ENCODE peak calls at places on chromosomes 16 and 17, in eight cellular contexts. B is hepatocyte, J is PC-3, U is MM.1S, P is GM23338, G is HCT116, C is GM23248, Z is SK-N-SH. O is an unnamed sample.
A peak's percentile ranks its signal among the peaks of the same experiment; 100 is the strongest.

GRCh38 chr17:55437165-55437605 is 15.6 kb upstream of the MMD start:
- DNase-seq in B (no peak), J (no peak), U (peak; percentile 59), P (no peak), G (no peak), C (no peak), Z (no peak), O (peak; percentile 97)

GRCh38 chr17:76612465-76612864 is 26.8 kb upstream of the ST6GALNAC2 start:
- DNase-seq in B (no peak), J (no peak), U (no peak), P (no peak), G (no peak), C (no peak), Z (no peak), O (no peak)

GRCh38 chr17:42682400-42683384 is at the start of gene CNTNAP1:
- DNase-seq in B (peak; percentile 87), J (peak; percentile 47), U (peak; percentile 60), P (peak; percentile 83), G (no peak), C (peak; percentile 89), Z (peak; percentile 90), O (no peak)

GRCh38 chr16:13926507-13926906 is 6.6 kb downstream of the ERCC4 start:
- DNase-seq in B (no peak), J (peak; percentile 32), U (no peak), P (no peak), G (no peak), C (no peak), Z (no peak), O (no peak)

GRCh38 chr16:86740817-86741799 is 162.8 kb downstream of the FOXL1 start:
- DNase-seq in B (peak; percentile 70), J (peak; percentile 63), U (no peak), P (peak; percentile 47), G (no peak), C (peak; percentile 84), Z (no peak), O (no peak)

GRCh38 chr16:89096768-89097527 is 3.3 kb downstream of the ACSF3 start:
- DNase-seq in B (no peak), J (no peak), U (no peak), P (no peak), G (no peak), C (no peak), Z (no peak), O (peak; percentile 39)

GRCh38 chr17:7841622-7842379 is 7.8 kb downstream of the KDM6B start:
- DNase-seq in B (peak; percentile 97), J (peak; percentile 83), U (peak; percentile 81), P (peak; percentile 96), G (peak; percentile 79), C (peak; percentile 97), Z (peak; percentile 94), O (peak; percentile 90)

GRCh38 chr17:38861399-38861843 is 7.9 kb upstream of the RPL23 start:
- DNase-seq in B (no peak), J (no peak), U (no peak), P (peak; percentile 67), G (no peak), C (no peak), Z (no peak), O (peak; percentile 25)

GRCh38 chr17:79022507-79022991 is 1.4 kb upstream of the C1QTNF1 start:
- DNase-seq in B (no peak), J (no peak), U (no peak), P (no peak), G (no peak), C (no peak), Z (no peak), O (no peak)

GRCh38 chr17:45930420-45930951 is 36.1 kb downstream of the MAPT start:
- DNase-seq in B (no peak), J (no peak), U (no peak), P (no peak), G (no peak), C (no peak), Z (no peak), O (no peak)

DNA sequence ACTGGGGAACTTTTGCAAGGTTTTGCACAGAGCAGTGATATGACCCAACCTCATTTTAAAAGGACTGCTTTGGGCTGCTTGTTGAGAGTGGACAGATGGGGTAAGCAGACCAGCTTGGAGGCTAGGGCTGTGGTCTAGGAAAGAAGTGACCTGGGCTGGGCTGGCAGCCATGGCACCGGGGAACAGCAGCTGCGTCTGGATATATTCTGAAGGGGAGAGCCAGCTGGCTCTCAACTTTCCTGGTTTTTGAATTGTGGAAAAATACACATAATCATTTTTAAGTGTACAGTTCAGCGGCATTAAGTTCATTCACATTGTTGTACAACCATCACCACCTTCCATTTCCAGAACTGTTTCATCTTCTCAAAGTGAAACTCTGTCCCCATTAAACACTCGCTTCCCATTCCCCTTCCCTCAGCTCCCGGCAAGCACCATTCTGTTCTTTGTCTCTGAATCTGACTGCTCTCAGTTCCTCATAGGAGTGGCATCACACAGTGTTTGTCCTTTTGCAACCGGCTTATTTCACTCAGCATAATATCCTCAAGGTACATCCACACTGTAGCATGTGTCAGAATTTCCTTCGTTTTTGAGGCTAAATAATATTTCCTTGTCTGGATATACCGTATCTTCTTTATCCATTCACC is 113.2 kb downstream of the SPECC1 start:
- DNase-seq in B (no peak), J (no peak), U (no peak), P (no peak), G (no peak), C (no peak), Z (no peak), O (no peak)
- H3K4me2 ChIP-seq in B (peak overlapping the region; percentile 25), J (no peak overlapping the region), U (no peak overlapping the region), P (no peak overlapping the region), G (peak overlapping the region; percentile 44), C (no peak overlapping the region), Z (no peak overlapping the region), O (no peak overlapping the region)

DNA sequence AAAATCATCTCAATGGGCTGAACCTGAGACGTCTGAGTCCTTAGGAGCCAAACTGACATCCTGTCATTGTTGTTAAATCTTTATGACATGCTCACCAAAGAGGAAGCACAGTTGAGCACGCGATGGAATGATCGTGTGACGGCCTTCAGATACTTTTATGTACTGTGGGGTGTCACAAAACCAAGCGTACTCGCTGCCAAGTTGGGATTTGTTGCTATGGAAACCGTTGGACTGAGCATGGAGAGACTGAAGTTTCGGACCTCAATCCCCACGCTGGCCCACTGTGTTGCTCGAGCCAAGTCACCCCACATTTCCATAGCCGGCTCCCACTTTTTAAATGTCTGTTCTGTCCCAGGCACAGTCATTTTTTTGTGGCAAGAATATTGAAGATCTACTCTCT is 222.8 kb upstream of the SDK2 start:
- DNase-seq in B (no peak), J (no peak), U (no peak), P (no peak), G (no peak), C (no peak), Z (no peak), O (no peak)
- H3K9me2 ChIP-seq in B (no peaks in the 10 kb centered on the region), J (no peaks in the 10 kb centered on the region), U (no peaks in the 10 kb centered on the region), P (no peaks in the 10 kb centered on the region), G (no peaks in the 10 kb centered on the region), C (no peaks in the 10 kb centered on the region), Z (no peaks in the 10 kb centered on the region), O (no peaks in the 10 kb centered on the region)

DNA sequence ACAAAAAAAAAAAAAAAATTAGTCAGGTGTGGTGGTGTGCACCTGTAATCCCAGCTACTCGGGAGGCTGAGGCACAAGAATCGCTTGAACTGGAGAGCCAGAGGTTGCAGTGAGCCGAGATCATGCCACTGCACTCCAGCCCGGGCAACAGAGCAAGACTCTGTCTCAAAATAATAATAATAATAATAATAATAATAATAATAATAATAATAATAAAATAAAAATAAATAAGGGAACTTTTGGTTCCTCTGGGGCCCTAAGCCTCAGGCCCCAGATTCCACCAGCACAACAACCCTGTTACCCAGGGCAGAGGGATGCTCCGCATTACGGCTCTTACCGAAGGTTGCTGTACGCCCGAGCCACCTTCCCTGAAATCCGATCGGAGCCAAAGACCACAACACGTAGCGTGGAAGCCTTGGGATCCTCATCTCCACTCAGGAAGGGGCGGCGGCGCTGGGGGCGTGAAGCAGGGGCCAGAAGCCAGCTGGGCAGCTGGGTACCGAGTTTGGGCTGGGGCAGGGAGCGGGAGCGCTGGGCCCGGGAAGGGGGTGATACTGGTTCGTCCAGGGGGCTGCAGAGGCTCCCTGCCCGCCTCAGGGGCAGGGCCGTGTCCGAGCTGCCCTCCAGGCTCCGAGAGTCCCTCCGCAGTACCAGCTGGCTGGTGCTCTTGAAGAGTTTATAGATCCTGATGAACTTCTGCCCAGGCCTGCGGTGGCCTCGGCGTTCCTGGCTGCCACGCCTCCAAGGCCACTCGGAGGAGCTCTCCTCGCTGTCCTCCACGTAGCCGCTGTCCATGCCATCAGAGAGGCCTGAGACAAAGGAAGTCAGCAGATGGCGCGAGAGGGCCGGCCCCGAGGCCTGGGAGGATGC is 20.6 kb upstream of the PIK3R6 start:
- DNase-seq in B (peak; percentile 73), J (peak; percentile 58), U (peak; percentile 26), P (peak; percentile 88), G (no peak), C (peak; percentile 68), Z (peak; percentile 66), O (no peak)
- TF ChIP-seq EZH2phosphoT487 in B (no peak), J (no peak), U (no peak), P (no peak), G (no peak), C (no peak), Z (no peak), O (no peak)

DNA sequence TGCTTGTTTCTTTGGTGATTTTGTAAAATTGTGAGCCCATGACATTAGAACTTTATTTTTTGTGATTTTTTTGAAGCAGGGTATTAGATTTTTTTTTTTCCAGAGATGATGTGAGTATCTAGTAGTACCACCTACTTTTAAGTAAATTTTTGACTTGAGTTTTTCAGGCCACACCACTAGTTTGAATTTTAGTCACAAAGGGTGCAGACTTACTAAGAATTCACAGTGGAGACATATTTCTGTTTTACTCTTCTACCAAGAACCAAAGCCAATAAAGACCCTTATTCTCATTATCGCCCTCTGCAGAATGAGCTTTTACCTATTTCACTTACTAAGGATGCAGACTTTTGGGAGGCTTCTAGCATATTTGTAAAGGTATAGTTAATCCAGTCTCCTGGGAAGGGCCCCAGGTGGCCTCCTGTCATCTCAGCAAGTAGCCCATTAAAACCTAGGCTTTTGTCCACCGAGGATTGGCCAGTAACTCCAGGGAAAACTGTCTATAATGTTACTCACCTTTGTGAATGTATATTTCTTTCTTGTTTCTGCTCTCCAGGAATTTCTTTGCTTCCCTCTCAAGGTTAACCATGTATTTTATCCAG is 30.6 kb downstream of the NLK start:
- DNase-seq in B (no peak), J (no peak), U (no peak), P (peak; percentile 33), G (no peak), C (no peak), Z (no peak), O (no peak)
- H3K4me2 ChIP-seq in B (no peak overlapping the region), J (no peak overlapping the region), U (no peak overlapping the region), P (no peak overlapping the region), G (no peak overlapping the region), C (no peak overlapping the region), Z (no peak overlapping the region), O (peak overlapping the region; percentile 67)

GRCh38 chr17:32150358-32150757 is 8.1 kb downstream of the RHOT1 start:
- DNase-seq in B (no peak), J (no peak), U (no peak), P (no peak), G (no peak), C (no peak), Z (no peak), O (no peak)
- H3K9me2 ChIP-seq in B (no peaks in the 10 kb centered on the region), J (no peaks in the 10 kb centered on the region), U (no peaks in the 10 kb centered on the region), P (no peaks in the 10 kb centered on the region), G (no peaks in the 10 kb centered on the region), C (no peaks in the 10 kb centered on the region), Z (no peaks in the 10 kb centered on the region), O (no peaks in the 10 kb centered on the region)

O was measured in OCI-LY7.